ENCODE peak calls at places on chromosomes 13 and 19, in five cellular contexts. R is brain microvascular endothelial cell, F is HS-27A, O is kidney, Q is NAMALWA. P is an unnamed sample.

GRCh38 chr19:40799558-40800338 is 757 bp downstream of the EGLN2 start:
- DNase-seq in Q (peak; percentile 41), R (no peak), F (no peak), O (peak; percentile 93), P (no peak)

GRCh38 chr19:1478934-1479707 is at the start of gene C19orf25:
- DNase-seq in O (peak; percentile 98), R (peak; percentile 87), Q (peak; percentile 96), F (peak; percentile 79), P (peak; percentile 89)

GRCh38 chr19:10286803-10287737 is at the start of gene ICAM4:
- DNase-seq in R (no peak), O (peak; percentile 97), Q (no peak), F (no peak), P (no peak)

GRCh38 chr19:46337487-46337886 is 9.4 kb upstream of the PPP5C start:
- DNase-seq in F (no peak), O (no peak), Q (no peak), R (no peak), P (no peak)

GRCh38 chr13:107968470-107968869 is 246.9 kb downstream of the LIG4 start:
- DNase-seq in F (no peak), Q (no peak), R (no peak), O (no peak), P (no peak)

GRCh38 chr13:47588676-47589075 is 412.4 kb downstream of the SUCLA2 start:
- DNase-seq in F (no peak), O (no peak), R (no peak), Q (peak; percentile 24), P (no peak)

GRCh38 chr13:90293793-90294361 is 1053.6 kb upstream of the MIR17HG start:
- DNase-seq in O (no peak), F (no peak), R (no peak), Q (no peak), P (no peak)

GRCh38 chr19:9741476-9742171 is 26.9 kb downstream of the ZNF846 start:
- DNase-seq in F (no peak), R (no peak), O (no peak), Q (no peak), P (no peak)

GRCh38 chr19:28472843-28473242 is 740.1 kb downstream of the UQCRFS1 start:
- DNase-seq in Q (no peak), R (no peak), F (no peak), O (no peak), P (no peak)